ENCODE peak calls at places on chromosomes 2 and 18, in six cellular contexts. One of them, this sample, is unnamed.

GRCh38 chr2:112251211-112251721 is 3.6 kb downstream of the ZC3H8 start:
- DNase-seq in CD4-positive, alpha-beta memory T cell: no peak
- DNase-seq in upper lobe of right lung: no peak
- DNase-seq in neuronal stem cell: no peak
- DNase-seq in IMR-90: peak; percentile 33
- DNase-seq in cardiac muscle cell: no peak
- DNase-seq in this sample: no peak

GRCh38 chr2:33158482-33159003 is 211.8 kb downstream of the LTBP1 start:
- DNase-seq in CD4-positive, alpha-beta memory T cell: no peak
- DNase-seq in upper lobe of right lung: no peak
- DNase-seq in neuronal stem cell: no peak
- DNase-seq in IMR-90: peak; percentile 95
- DNase-seq in cardiac muscle cell: no peak
- DNase-seq in this sample: no peak

GRCh38 chr2:128439231-128440086 is 120.8 kb upstream of the HS6ST1 start:
- DNase-seq in CD4-positive, alpha-beta memory T cell: no peak
- DNase-seq in upper lobe of right lung: peak; percentile 36
- DNase-seq in neuronal stem cell: no peak
- DNase-seq in IMR-90: no peak
- DNase-seq in cardiac muscle cell: no peak
- DNase-seq in this sample: no peak

GRCh38 chr2:24365051-24365450 is 4.7 kb upstream of the ITSN2 start:
- DNase-seq in CD4-positive, alpha-beta memory T cell: no peak
- DNase-seq in upper lobe of right lung: peak; percentile 94
- DNase-seq in neuronal stem cell: no peak
- DNase-seq in IMR-90: no peak
- DNase-seq in cardiac muscle cell: no peak
- DNase-seq in this sample: no peak

GRCh38 chr2:25936889-25937545 is 45.3 kb downstream of the KIF3C start:
- DNase-seq in CD4-positive, alpha-beta memory T cell: no peak
- DNase-seq in upper lobe of right lung: no peak
- DNase-seq in neuronal stem cell: no peak
- DNase-seq in IMR-90: no peak
- DNase-seq in cardiac muscle cell: peak; percentile 39
- DNase-seq in this sample: no peak

GRCh38 chr2:216516730-216517350 is 18.2 kb downstream of the RPL37A start:
- DNase-seq in CD4-positive, alpha-beta memory T cell: no peak
- DNase-seq in upper lobe of right lung: no peak
- DNase-seq in neuronal stem cell: no peak
- DNase-seq in IMR-90: peak; percentile 74
- DNase-seq in cardiac muscle cell: peak; percentile 44
- DNase-seq in this sample: peak; percentile 20

GRCh38 chr18:7568426-7568825 is 1.3 kb downstream of the PTPRM start:
- DNase-seq in CD4-positive, alpha-beta memory T cell: no peak
- DNase-seq in upper lobe of right lung: peak; percentile 80
- DNase-seq in neuronal stem cell: no peak
- DNase-seq in IMR-90: peak; percentile 20
- DNase-seq in cardiac muscle cell: peak; percentile 84
- DNase-seq in this sample: no peak

GRCh38 chr2:39593439-39594393 is 72.0 kb upstream of the TMEM178A start:
- DNase-seq in CD4-positive, alpha-beta memory T cell: no peak
- DNase-seq in upper lobe of right lung: no peak
- DNase-seq in neuronal stem cell: peak; percentile 40
- DNase-seq in IMR-90: peak; percentile 88
- DNase-seq in cardiac muscle cell: peak; percentile 61
- DNase-seq in this sample: no peak

GRCh38 chr2:187319441-187320108 is 128.5 kb downstream of the CALCRL start:
- DNase-seq in CD4-positive, alpha-beta memory T cell: no peak
- DNase-seq in upper lobe of right lung: no peak
- DNase-seq in neuronal stem cell: no peak
- DNase-seq in IMR-90: no peak
- DNase-seq in cardiac muscle cell: no peak
- DNase-seq in this sample: no peak

GRCh38 chr2:77147154-77147553 is 375.0 kb downstream of the LRRTM4 start:
- DNase-seq in CD4-positive, alpha-beta memory T cell: no peak
- DNase-seq in upper lobe of right lung: no peak
- DNase-seq in neuronal stem cell: no peak
- DNase-seq in IMR-90: no peak
- DNase-seq in cardiac muscle cell: no peak
- DNase-seq in this sample: no peak

GRCh38 chr2:62194558-62195420 is 1.1 kb upstream of the B3GNT2 start:
- DNase-seq in CD4-positive, alpha-beta memory T cell: no peak
- DNase-seq in upper lobe of right lung: no peak
- DNase-seq in neuronal stem cell: no peak
- DNase-seq in IMR-90: no peak
- DNase-seq in cardiac muscle cell: no peak
- DNase-seq in this sample: no peak

GRCh38 chr2:58237741-58238140 is 3.4 kb downstream of the FANCL start:
- DNase-seq in CD4-positive, alpha-beta memory T cell: no peak
- DNase-seq in upper lobe of right lung: no peak
- DNase-seq in neuronal stem cell: no peak
- DNase-seq in IMR-90: no peak
- DNase-seq in cardiac muscle cell: no peak
- DNase-seq in this sample: no peak

GRCh38 chr2:135803276-135803675 is 33.7 kb downstream of the LCT start:
- DNase-seq in CD4-positive, alpha-beta memory T cell: no peak
- DNase-seq in upper lobe of right lung: no peak
- DNase-seq in neuronal stem cell: no peak
- DNase-seq in IMR-90: no peak
- DNase-seq in cardiac muscle cell: peak; percentile 14
- DNase-seq in this sample: no peak

GRCh38 chr2:122028371-122029102 is 273.1 kb downstream of the TSN start:
- DNase-seq in CD4-positive, alpha-beta memory T cell: no peak
- DNase-seq in upper lobe of right lung: no peak
- DNase-seq in neuronal stem cell: no peak
- DNase-seq in IMR-90: peak; percentile 81
- DNase-seq in cardiac muscle cell: no peak
- DNase-seq in this sample: no peak

GRCh38 chr18:457120-457519 is 43.4 kb downstream of the COLEC12 start:
- DNase-seq in CD4-positive, alpha-beta memory T cell: no peak
- DNase-seq in upper lobe of right lung: no peak
- DNase-seq in neuronal stem cell: no peak
- DNase-seq in IMR-90: peak; percentile 70
- DNase-seq in cardiac muscle cell: no peak
- DNase-seq in this sample: peak; percentile 37

GRCh38 chr2:127108090-127108523 is 1.2 kb upstream of the BIN1 start:
- DNase-seq in CD4-positive, alpha-beta memory T cell: no peak
- DNase-seq in upper lobe of right lung: no peak
- DNase-seq in neuronal stem cell: no peak
- DNase-seq in IMR-90: no peak
- DNase-seq in cardiac muscle cell: no peak
- DNase-seq in this sample: no peak

GRCh38 chr2:16525265-16525887 is 140.3 kb downstream of the CYRIA start:
- DNase-seq in CD4-positive, alpha-beta memory T cell: no peak
- DNase-seq in upper lobe of right lung: no peak
- DNase-seq in neuronal stem cell: peak; percentile 36
- DNase-seq in IMR-90: no peak
- DNase-seq in cardiac muscle cell: no peak
- DNase-seq in this sample: peak; percentile 7

GRCh38 chr2:166375736-166376487 is at the start of gene SCN9A:
- DNase-seq in CD4-positive, alpha-beta memory T cell: no peak
- DNase-seq in upper lobe of right lung: peak; percentile 93
- DNase-seq in neuronal stem cell: peak; percentile 82
- DNase-seq in IMR-90: peak; percentile 72
- DNase-seq in cardiac muscle cell: peak; percentile 92
- DNase-seq in this sample: peak; percentile 86

GRCh38 chr2:10980886-10981425 is 69.2 kb downstream of the KCNF1 start:
- DNase-seq in CD4-positive, alpha-beta memory T cell: no peak
- DNase-seq in upper lobe of right lung: no peak
- DNase-seq in neuronal stem cell: no peak
- DNase-seq in IMR-90: no peak
- DNase-seq in cardiac muscle cell: no peak
- DNase-seq in this sample: no peak

GRCh38 chr18:76619342-76620315 is 124.6 kb upstream of the ZNF516 start:
- DNase-seq in CD4-positive, alpha-beta memory T cell: no peak
- DNase-seq in upper lobe of right lung: peak; percentile 84
- DNase-seq in neuronal stem cell: peak; percentile 77
- DNase-seq in IMR-90: peak; percentile 58
- DNase-seq in cardiac muscle cell: peak; percentile 88
- DNase-seq in this sample: no peak

GRCh38 chr18:51621103-51621969 is 423.9 kb upstream of the MEX3C start:
- DNase-seq in CD4-positive, alpha-beta memory T cell: no peak
- DNase-seq in upper lobe of right lung: peak; percentile 64
- DNase-seq in neuronal stem cell: peak; percentile 81
- DNase-seq in IMR-90: no peak
- DNase-seq in cardiac muscle cell: peak; percentile 76
- DNase-seq in this sample: peak; percentile 73

GRCh38 chr2:144669196-144669987 is 149.5 kb upstream of the ZEB2 start:
- DNase-seq in CD4-positive, alpha-beta memory T cell: no peak
- DNase-seq in upper lobe of right lung: no peak
- DNase-seq in neuronal stem cell: no peak
- DNase-seq in IMR-90: no peak
- DNase-seq in cardiac muscle cell: no peak
- DNase-seq in this sample: no peak

GRCh38 chr2:44420725-44421124 is 59.0 kb downstream of the CAMKMT start:
- DNase-seq in CD4-positive, alpha-beta memory T cell: no peak
- DNase-seq in upper lobe of right lung: no peak
- DNase-seq in neuronal stem cell: no peak
- DNase-seq in IMR-90: no peak
- DNase-seq in cardiac muscle cell: no peak
- DNase-seq in this sample: no peak

GRCh38 chr18:54684786-54685185 is 93.7 kb downstream of the DYNAP start:
- DNase-seq in CD4-positive, alpha-beta memory T cell: no peak
- DNase-seq in upper lobe of right lung: no peak
- DNase-seq in neuronal stem cell: peak; percentile 6
- DNase-seq in IMR-90: no peak
- DNase-seq in cardiac muscle cell: peak; percentile 39
- DNase-seq in this sample: no peak

GRCh38 chr18:57542126-57542525 is 44.4 kb downstream of the FECH start:
- DNase-seq in CD4-positive, alpha-beta memory T cell: no peak
- DNase-seq in upper lobe of right lung: no peak
- DNase-seq in neuronal stem cell: no peak
- DNase-seq in IMR-90: peak; percentile 86
- DNase-seq in cardiac muscle cell: no peak
- DNase-seq in this sample: no peak

GRCh38 chr2:74694281-74694680 is 40.2 kb downstream of the SEMA4F start:
- DNase-seq in CD4-positive, alpha-beta memory T cell: no peak
- DNase-seq in upper lobe of right lung: no peak
- DNase-seq in neuronal stem cell: no peak
- DNase-seq in IMR-90: no peak
- DNase-seq in cardiac muscle cell: no peak
- DNase-seq in this sample: no peak

GRCh38 chr18:6414118-6414722 is 491 bp downstream of the L3MBTL4 start:
- DNase-seq in CD4-positive, alpha-beta memory T cell: no peak
- DNase-seq in upper lobe of right lung: peak; percentile 92
- DNase-seq in neuronal stem cell: no peak
- DNase-seq in IMR-90: no peak
- DNase-seq in cardiac muscle cell: peak; percentile 55
- DNase-seq in this sample: peak; percentile 86

GRCh38 chr2:42124051-42124813 is 44.9 kb upstream of the EML4 start:
- DNase-seq in CD4-positive, alpha-beta memory T cell: peak; percentile 81
- DNase-seq in upper lobe of right lung: no peak
- DNase-seq in neuronal stem cell: no peak
- DNase-seq in IMR-90: no peak
- DNase-seq in cardiac muscle cell: no peak
- DNase-seq in this sample: peak; percentile 79

GRCh38 chr2:69619725-69620124 is 23.8 kb downstream of the AAK1 start:
- DNase-seq in CD4-positive, alpha-beta memory T cell: no peak
- DNase-seq in upper lobe of right lung: no peak
- DNase-seq in neuronal stem cell: no peak
- DNase-seq in IMR-90: no peak
- DNase-seq in cardiac muscle cell: peak; percentile 14
- DNase-seq in this sample: no peak

GRCh38 chr2:85735691-85736090 is 18.1 kb upstream of the ATOH8 start:
- DNase-seq in CD4-positive, alpha-beta memory T cell: no peak
- DNase-seq in upper lobe of right lung: no peak
- DNase-seq in neuronal stem cell: no peak
- DNase-seq in IMR-90: no peak
- DNase-seq in cardiac muscle cell: no peak
- DNase-seq in this sample: no peak

GRCh38 chr18:79571221-79572092 is 108.1 kb upstream of the CTDP1 start:
- DNase-seq in CD4-positive, alpha-beta memory T cell: no peak
- DNase-seq in upper lobe of right lung: peak; percentile 53
- DNase-seq in neuronal stem cell: no peak
- DNase-seq in IMR-90: no peak
- DNase-seq in cardiac muscle cell: no peak
- DNase-seq in this sample: no peak

GRCh38 chr2:100813527-100813926 is 6.4 kb upstream of the NPAS2 start:
- DNase-seq in CD4-positive, alpha-beta memory T cell: no peak
- DNase-seq in upper lobe of right lung: no peak
- DNase-seq in neuronal stem cell: no peak
- DNase-seq in IMR-90: peak; percentile 42
- DNase-seq in cardiac muscle cell: peak; percentile 13
- DNase-seq in this sample: peak; percentile 46
- H3K36me3 ChIP-seq in CD4-positive, alpha-beta memory T cell: no peaks in the 10 kb centered on the region
- H3K36me3 ChIP-seq in upper lobe of right lung: no peaks in the 10 kb centered on the region
- H3K36me3 ChIP-seq in neuronal stem cell: no peaks in the 10 kb centered on the region
- H3K36me3 ChIP-seq in IMR-90: no peaks in the 10 kb centered on the region
- H3K36me3 ChIP-seq in cardiac muscle cell: no peaks in the 10 kb centered on the region
- H3K36me3 ChIP-seq in this sample: no peaks in the 10 kb centered on the region

GRCh38 chr2:133674433-133675331 is 106.4 kb upstream of the NCKAP5 start:
- DNase-seq in CD4-positive, alpha-beta memory T cell: no peak
- DNase-seq in upper lobe of right lung: peak; percentile 66
- DNase-seq in neuronal stem cell: peak; percentile 21
- DNase-seq in IMR-90: peak; percentile 90
- DNase-seq in cardiac muscle cell: peak; percentile 65
- DNase-seq in this sample: no peak
- H3K27ac ChIP-seq in CD4-positive, alpha-beta memory T cell: no peak overlapping the region
- H3K27ac ChIP-seq in upper lobe of right lung: peak overlapping the region; percentile 63
- H3K27ac ChIP-seq in neuronal stem cell: peak overlapping the region; percentile 62
- H3K27ac ChIP-seq in IMR-90: peak overlapping the region; percentile 96
- H3K27ac ChIP-seq in cardiac muscle cell: peak overlapping the region; percentile 57
- H3K27ac ChIP-seq in this sample: no peak overlapping the region

DNA sequence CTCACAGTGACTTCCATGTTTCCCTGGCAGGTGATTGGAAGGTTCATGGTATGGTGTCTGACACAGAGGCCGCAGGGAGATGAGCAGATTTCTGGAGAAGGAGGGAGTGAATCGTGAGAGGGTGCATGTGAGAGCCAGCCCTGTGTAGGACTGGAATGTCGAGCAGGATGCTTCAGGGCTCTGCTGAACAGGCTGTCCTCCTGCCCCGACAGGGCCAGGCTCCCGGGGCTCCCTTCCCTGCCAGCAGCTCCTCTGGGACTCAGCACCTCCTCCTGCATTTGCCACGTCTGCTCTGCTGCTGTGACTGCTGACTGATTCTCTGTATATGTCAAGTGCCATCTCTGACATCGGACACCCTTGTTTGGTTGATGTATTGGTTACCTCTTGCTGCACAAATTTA is 38.5 kb upstream of the INHBB start:
- DNase-seq in CD4-positive, alpha-beta memory T cell: no peak
- DNase-seq in upper lobe of right lung: peak; percentile 43
- DNase-seq in neuronal stem cell: no peak
- DNase-seq in IMR-90: no peak
- DNase-seq in cardiac muscle cell: no peak
- DNase-seq in this sample: no peak
- H3K36me3 ChIP-seq in CD4-positive, alpha-beta memory T cell: no peaks in the 10 kb centered on the region
- H3K36me3 ChIP-seq in upper lobe of right lung: peaks cover 6% of the 10 kb centered on the region
- H3K36me3 ChIP-seq in neuronal stem cell: no peaks in the 10 kb centered on the region
- H3K36me3 ChIP-seq in IMR-90: no peaks in the 10 kb centered on the region
- H3K36me3 ChIP-seq in cardiac muscle cell: no peaks in the 10 kb centered on the region
- H3K36me3 ChIP-seq in this sample: no peaks in the 10 kb centered on the region

GRCh38 chr18:49566217-49566616 is 4.4 kb downstream of the LIPG start:
- DNase-seq in CD4-positive, alpha-beta memory T cell: no peak
- DNase-seq in upper lobe of right lung: no peak
- DNase-seq in neuronal stem cell: no peak
- DNase-seq in IMR-90: no peak
- DNase-seq in cardiac muscle cell: no peak
- DNase-seq in this sample: no peak
- H3K27ac ChIP-seq in CD4-positive, alpha-beta memory T cell: no peak overlapping the region
- H3K27ac ChIP-seq in upper lobe of right lung: no peak overlapping the region
- H3K27ac ChIP-seq in neuronal stem cell: no peak overlapping the region
- H3K27ac ChIP-seq in IMR-90: no peak overlapping the region
- H3K27ac ChIP-seq in cardiac muscle cell: no peak overlapping the region
- H3K27ac ChIP-seq in this sample: no peak overlapping the region

GRCh38 chr2:84441505-84441904 is 17.6 kb downstream of the SUCLG1 start:
- DNase-seq in CD4-positive, alpha-beta memory T cell: no peak
- DNase-seq in upper lobe of right lung: no peak
- DNase-seq in neuronal stem cell: no peak
- DNase-seq in IMR-90: no peak
- DNase-seq in cardiac muscle cell: no peak
- DNase-seq in this sample: no peak
- H3K36me3 ChIP-seq in CD4-positive, alpha-beta memory T cell: peaks cover 39% of the 10 kb centered on the region
- H3K36me3 ChIP-seq in upper lobe of right lung: peaks cover 69% of the 10 kb centered on the region
- H3K36me3 ChIP-seq in neuronal stem cell: peaks cover 2% of the 10 kb centered on the region
- H3K36me3 ChIP-seq in IMR-90: peaks cover 19% of the 10 kb centered on the region
- H3K36me3 ChIP-seq in cardiac muscle cell: peaks cover 22% of the 10 kb centered on the region
- H3K36me3 ChIP-seq in this sample: peaks cover 8% of the 10 kb centered on the region

This sample was measured in MM.1S.